ENCODE peak calls at places on chromosome 5, in nine cellular contexts. N is HCT116, L is PC-3, I is neural progenitor cell, W is GM23338, V is GM23248, T is SK-N-SH, J is MM.1S, H is hepatocyte. S is an unnamed sample.

GRCh38 chr5:137621861-137622823 is 113.7 kb downstream of the KLHL3 start:
- DNase-seq in H (no peak), V (peak), L (peak), T (no peak), J (no peak), I (no peak), W (no peak), N (no peak), S (no peak)

GRCh38 chr5:43428034-43428712 is 16.0 kb upstream of the CCL28 start:
- DNase-seq in H (no peak), V (peak), T (no peak), N (no peak), I (no peak), W (no peak), J (no peak), L (peak), S (no peak)

GRCh38 chr5:87242242-87242641 is 25.4 kb upstream of the RASA1 start:
- DNase-seq in H (no peak), T (no peak), L (no peak), J (no peak), I (no peak), W (no peak), V (no peak), N (no peak), S (no peak)

GRCh38 chr5:86881493-86882090 is 263.9 kb downstream of the COX7C start:
- DNase-seq in J (no peak), I (no peak), T (no peak), V (no peak), H (no peak), N (no peak), L (no peak), W (no peak), S (no peak)

GRCh38 chr5:174327317-174327864 is 281.9 kb downstream of the NSG2 start:
- DNase-seq in T (peak), I (peak), H (peak), J (peak), W (peak), L (peak), V (peak), N (peak), S (peak)

GRCh38 chr5:105882956-105883481 is 1787.7 kb downstream of the EFNA5 start:
- DNase-seq in I (no peak), H (no peak), W (no peak), L (peak), N (no peak), V (no peak), T (no peak), J (no peak), S (no peak)

GRCh38 chr5:15539951-15540350 is 40.0 kb downstream of the FBXL7 start:
- DNase-seq in V (peak), L (no peak), W (no peak), N (no peak), H (no peak), I (no peak), T (no peak), J (no peak), S (no peak)

GRCh38 chr5:179909224-179909623 is 1.5 kb upstream of the TBC1D9B start:
- DNase-seq in T (no peak), W (no peak), J (no peak), L (no peak), H (no peak), N (no peak), V (no peak), I (no peak), S (no peak)

GRCh38 chr5:151264113-151264512 is 11.1 kb downstream of the GM2A start:
- DNase-seq in V (peak), I (no peak), L (peak), J (no peak), W (no peak), T (no peak), N (no peak), H (no peak), S (no peak)

GRCh38 chr5:179464631-179465030 is 85.7 kb upstream of the RUFY1 start:
- DNase-seq in T (no peak), H (no peak), W (no peak), I (no peak), J (no peak), N (no peak), V (no peak), L (no peak), S (no peak)

GRCh38 chr5:79475174-79475466 is 38.8 kb downstream of the HOMER1 start:
- DNase-seq in N (no peak), L (no peak), J (no peak), W (no peak), T (no peak), H (no peak), I (no peak), V (no peak), S (no peak)

GRCh38 chr5:54769746-54770145 is 215.6 kb downstream of the ESM1 start:
- DNase-seq in L (no peak), W (no peak), T (no peak), H (no peak), V (no peak), I (no peak), N (no peak), J (no peak), S (no peak)
- TF ChIP-seq EZH2phosphoT487 in L (no peak), W (no peak), T (no peak), H (no peak), V (no peak), I (no peak), N (no peak), J (no peak), S (no peak)

DNA sequence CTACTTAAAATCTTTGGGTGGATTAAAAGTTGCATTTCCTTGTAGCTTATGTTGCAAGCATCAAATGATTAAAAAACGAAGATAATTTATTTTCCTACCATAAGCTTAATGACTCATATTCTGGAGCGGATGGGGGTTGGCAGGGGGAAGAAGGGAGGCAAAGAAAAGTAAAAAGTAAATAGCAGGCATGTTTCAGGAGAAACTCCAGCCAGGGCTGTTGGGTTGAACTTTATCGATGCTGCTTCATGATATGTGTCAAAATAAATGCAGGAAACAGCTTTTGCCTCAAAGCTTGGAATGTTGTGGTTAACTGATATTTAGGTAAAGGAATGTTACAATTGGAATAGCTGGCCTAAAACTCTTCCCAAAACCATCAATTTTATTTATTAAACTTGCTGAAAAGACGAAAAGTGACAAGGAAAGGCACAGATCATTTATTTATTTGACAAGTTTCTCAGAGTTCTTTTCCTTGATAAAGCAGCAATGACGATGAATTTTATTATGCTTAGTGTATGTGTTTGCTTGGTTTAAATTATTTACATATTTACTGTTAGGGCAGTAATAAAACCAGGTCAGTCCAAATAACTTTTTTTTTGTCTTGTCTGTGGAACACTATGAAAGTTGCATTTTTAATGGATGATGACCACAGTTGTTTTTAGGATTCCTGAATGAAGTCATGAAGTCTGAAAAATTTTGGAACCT is 177.9 kb downstream of the PCSK1 start:
- DNase-seq in V (peak), I (no peak), H (no peak), N (no peak), W (no peak), T (no peak), J (no peak), L (peak), S (no peak)
- TF ChIP-seq EZH2phosphoT487 in V (peak), I (no peak), H (no peak), N (no peak), W (no peak), T (no peak), J (no peak), L (no peak), S (no peak)

GRCh38 chr5:143010335-143010734 is 240.2 kb downstream of the ARHGAP26 start:
- DNase-seq in V (peak), L (no peak), N (no peak), I (no peak), J (no peak), H (no peak), W (no peak), T (no peak), S (no peak)

GRCh38 chr5:143011621-143012020 is 241.4 kb downstream of the ARHGAP26 start:
- DNase-seq in W (no peak), T (no peak), V (peak), L (no peak), J (no peak), I (no peak), N (no peak), H (no peak), S (no peak)

GRCh38 chr5:143016777-143017374 is 246.7 kb downstream of the ARHGAP26 start:
- DNase-seq in T (peak), N (no peak), W (peak), V (peak), I (peak), J (peak), L (peak), H (peak), S (peak)

GRCh38 chr5:143013176-143013575 is 243.0 kb downstream of the ARHGAP26 start:
- DNase-seq in J (no peak), L (no peak), I (no peak), H (no peak), V (no peak), W (no peak), N (no peak), T (no peak), S (no peak)

DNA sequence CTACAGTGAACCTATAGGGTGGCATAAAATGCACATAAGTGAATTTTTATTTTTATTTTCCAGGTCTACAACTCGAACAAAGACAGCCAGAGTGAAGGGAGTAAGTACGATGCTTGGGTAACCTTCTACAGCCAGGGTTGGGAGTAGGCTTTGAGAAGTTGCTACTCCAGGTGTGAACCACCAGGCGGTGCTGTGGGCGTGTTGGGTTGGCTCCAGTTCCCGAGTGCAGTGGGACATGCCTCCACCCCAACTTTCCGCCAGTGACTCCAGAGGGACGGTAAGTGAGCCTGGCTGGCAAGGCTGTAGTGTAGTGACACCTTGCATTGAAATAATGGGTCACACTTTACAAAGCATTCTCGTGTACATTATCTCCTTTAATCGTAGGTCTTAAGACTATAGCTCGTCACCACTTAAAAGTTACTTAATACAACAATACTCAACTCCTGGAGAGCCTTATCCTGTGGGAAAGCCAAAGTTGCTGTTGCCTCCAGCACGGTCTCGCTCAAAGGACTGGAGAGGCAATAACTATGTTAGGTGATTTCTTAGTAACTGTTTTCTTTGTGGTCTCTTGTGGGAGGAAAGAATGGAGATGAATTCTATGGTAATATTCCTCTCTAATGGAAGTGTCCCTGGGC is 244.0 kb downstream of the ARHGAP26 start:
- DNase-seq in V (peak), L (peak), W (peak), N (no peak), I (peak), J (no peak), T (peak), H (no peak), S (peak)
- TF ChIP-seq EZH2phosphoT487 in V (no peak), L (no peak), W (no peak), N (no peak), I (no peak), J (no peak), T (no peak), H (no peak), S (no peak)

GRCh38 chr5:113044776-113045175 is 68.2 kb downstream of the DCP2 start:
- DNase-seq in N (no peak), J (no peak), T (no peak), L (no peak), V (no peak), W (no peak), I (no peak), H (no peak), S (no peak)

GRCh38 chr5:113047234-113047633 is 70.6 kb downstream of the DCP2 start:
- DNase-seq in T (no peak), L (peak), I (no peak), W (no peak), J (no peak), N (peak), V (peak), H (peak), S (no peak)

GRCh38 chr5:113048931-113049330 is 72.3 kb downstream of the DCP2 start:
- DNase-seq in T (no peak), L (no peak), J (no peak), I (no peak), V (no peak), N (no peak), H (no peak), W (no peak), S (no peak)

GRCh38 chr5:113050606-113051391 is 74.2 kb downstream of the DCP2 start:
- DNase-seq in W (no peak), T (no peak), H (no peak), L (peak), I (no peak), J (peak), N (no peak), V (peak), S (no peak)

DNA sequence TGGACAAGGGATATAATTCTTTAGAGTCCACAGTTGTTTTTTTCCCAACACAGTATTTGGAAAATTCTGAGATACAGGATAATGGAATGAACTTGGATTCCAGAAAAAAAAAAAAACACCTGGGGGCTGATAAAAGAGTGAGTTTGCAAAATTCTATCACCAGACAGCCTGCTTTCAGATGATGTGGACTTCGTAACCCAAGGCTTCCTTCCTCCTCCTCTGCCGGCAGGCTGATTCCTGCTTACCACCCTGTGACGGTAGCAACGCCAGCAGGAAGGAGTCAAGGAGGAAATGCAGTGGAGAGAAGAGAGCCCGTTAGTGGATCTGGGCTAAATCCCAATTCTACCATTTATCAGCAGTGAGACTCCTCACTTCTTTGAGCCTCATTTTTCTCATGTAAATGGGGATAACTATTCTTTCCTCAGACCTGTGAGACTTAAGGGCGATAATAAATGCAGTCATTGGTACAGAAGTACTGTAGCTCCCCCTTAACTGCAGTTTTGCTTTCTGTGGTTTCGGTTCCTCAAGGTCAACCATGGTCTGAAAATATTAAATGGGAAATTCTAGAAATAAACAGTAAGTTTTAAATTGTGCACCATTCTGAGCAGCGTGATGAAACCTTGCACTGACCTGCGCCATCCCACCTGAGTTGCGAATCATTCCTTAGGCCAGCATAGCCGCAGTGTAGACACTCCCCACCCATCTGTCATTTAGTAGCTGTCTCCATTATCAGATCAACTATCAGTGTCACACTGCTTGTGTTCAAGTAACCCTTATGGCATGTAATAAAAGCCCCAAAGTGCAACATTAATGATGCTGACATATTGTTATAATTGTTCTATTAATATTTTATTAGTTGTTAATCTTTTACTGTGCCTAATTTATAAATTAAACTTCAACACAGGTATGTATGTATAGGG is 71.4 kb downstream of the DCP2 start:
- DNase-seq in T (no peak), V (no peak), W (no peak), I (no peak), J (peak), H (no peak), N (no peak), L (no peak), S (peak)
- TF ChIP-seq EZH2phosphoT487 in T (no peak), V (no peak), W (no peak), I (no peak), J (no peak), H (no peak), N (no peak), L (no peak), S (no peak)

GRCh38 chr5:34789021-34789531 is 49.9 kb upstream of the TTC23L start:
- DNase-seq in J (no peak), I (no peak), N (no peak), T (no peak), H (no peak), W (peak), L (no peak), V (peak), S (no peak)
- TF ChIP-seq EZH2phosphoT487 in J (no peak), I (no peak), N (no peak), T (no peak), H (no peak), W (no peak), L (no peak), V (no peak), S (no peak)

DNA sequence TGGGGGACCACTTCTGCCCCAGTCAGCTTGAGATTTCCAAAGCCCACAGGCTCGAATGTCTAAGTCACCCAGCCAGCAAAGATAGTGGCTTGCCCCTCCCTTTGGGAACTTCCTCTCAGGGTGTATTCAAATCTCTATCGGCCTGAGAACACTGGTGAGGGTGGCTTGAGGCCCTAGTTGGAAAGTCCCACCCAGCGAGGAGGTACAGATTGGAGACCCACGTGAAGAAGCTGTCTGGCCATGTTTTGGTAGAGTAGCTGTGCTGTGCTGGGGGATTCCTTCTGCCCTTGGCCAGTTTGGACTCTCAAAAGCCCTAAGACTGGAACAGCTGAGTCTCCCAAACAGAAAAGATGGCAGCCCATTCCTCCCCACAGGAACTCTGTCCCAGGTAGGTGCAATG is 172.7 kb upstream of the RIOK2 start:
- DNase-seq in L (no peak), T (no peak), J (no peak), I (no peak), H (no peak), W (no peak), V (no peak), N (no peak), S (no peak)
- TF ChIP-seq EZH2phosphoT487 in L (no peak), T (no peak), J (no peak), I (no peak), H (no peak), W (no peak), V (no peak), N (no peak), S (no peak)

GRCh38 chr5:173304591-173304988 is 23.6 kb downstream of the STC2 start:
- DNase-seq in V (no peak), L (peak), W (no peak), J (no peak), H (peak), T (no peak), N (no peak), I (peak), S (no peak)

GRCh38 chr5:173301695-173302545 is 26.3 kb downstream of the STC2 start:
- DNase-seq in W (no peak), T (no peak), N (no peak), V (peak), J (no peak), I (peak), L (no peak), H (no peak), S (no peak)

GRCh38 chr5:173303878-173304590 is 24.2 kb downstream of the STC2 start:
- DNase-seq in J (no peak), T (no peak), L (peak), I (peak), N (no peak), H (peak), V (peak), W (peak), S (no peak)

GRCh38 chr5:173300389-173301047 is 27.7 kb downstream of the STC2 start:
- DNase-seq in V (no peak), L (no peak), I (no peak), W (no peak), N (no peak), H (no peak), T (no peak), J (no peak), S (no peak)

GRCh38 chr5:173302546-173303155 is 25.6 kb downstream of the STC2 start:
- DNase-seq in W (peak), I (peak), T (no peak), L (peak), J (no peak), N (peak), V (peak), H (no peak), S (no peak)
- TF ChIP-seq EZH2phosphoT487 in W (no peak), I (no peak), T (no peak), L (no peak), J (no peak), N (no peak), V (no peak), H (no peak), S (no peak)

GRCh38 chr5:160685695-160686094 is 166.3 kb downstream of the ATP10B start:
- DNase-seq in L (peak), N (no peak), J (peak), V (no peak), W (peak), I (peak), H (peak), T (peak), S (peak)
- TF ChIP-seq EZH2phosphoT487 in L (no peak), N (no peak), J (no peak), V (no peak), W (no peak), I (no peak), H (no peak), T (no peak), S (no peak)

GRCh38 chr5:117261948-117262606 is 687.5 kb upstream of the SEMA6A start:
- DNase-seq in N (no peak), T (no peak), V (no peak), L (no peak), W (no peak), I (no peak), H (no peak), J (no peak), S (no peak)
- TF ChIP-seq EZH2phosphoT487 in N (no peak), T (no peak), V (no peak), L (no peak), W (no peak), I (no peak), H (no peak), J (no peak), S (no peak)

S was measured in OCI-LY7.